ENCODE peak calls at places on chromosome 19, in four cellular contexts. A is HepG2, B is A549, L is K562. E is an unnamed sample.

GRCh38 chr19:10412257-10412977 is 7.9 kb upstream of the PDE4A start:
- DNase-seq in A (no peak), B (no peak), L (no peak), E (no peak)

GRCh38 chr19:33675501-33676124 is 53.9 kb downstream of the CHST8 start:
- DNase-seq in A (no peak), B (no peak), L (no peak), E (no peak)

GRCh38 chr19:56153507-56153906 is 12.4 kb downstream of the ZNF444 start:
- DNase-seq in A (no peak), B (no peak), L (no peak), E (peak; percentile 72)

GRCh38 chr19:377801-378581 is 31.0 kb downstream of the C2CD4C start:
- DNase-seq in A (no peak), B (no peak), L (no peak), E (no peak)

GRCh38 chr19:20038358-20039202 is 725 bp downstream of the ZNF682 start:
- DNase-seq in A (no peak), B (no peak), L (no peak), E (no peak)

GRCh38 chr19:17576758-17577532 is 21.5 kb downstream of the COLGALT1 start:
- DNase-seq in A (no peak), B (peak; percentile 53), L (peak; percentile 98), E (peak; percentile 100)

GRCh38 chr19:7383284-7383683 is 34.5 kb downstream of the ARHGEF18 start:
- DNase-seq in A (no peak), B (no peak), L (no peak), E (no peak)

GRCh38 chr19:4660181-4660791 is 9.9 kb downstream of the MYDGF start:
- DNase-seq in A (peak; percentile 42), B (peak; percentile 39), L (peak; percentile 77), E (peak; percentile 72)

GRCh38 chr19:16367269-16367683 is 42.6 kb downstream of the KLF2 start:
- DNase-seq in A (no peak), B (no peak), L (no peak), E (no peak)

GRCh38 chr19:16001481-16002312 is 52.9 kb downstream of the OR10H4 start:
- DNase-seq in A (peak; percentile 33), B (no peak), L (no peak), E (no peak)

GRCh38 chr19:48491793-48492123 is 19.9 kb downstream of the LMTK3 start:
- DNase-seq in A (no peak), B (no peak), L (peak; percentile 52), E (peak; percentile 93)

GRCh38 chr19:57719901-57720519 is 7.4 kb downstream of the ZNF671 start:
- DNase-seq in A (no peak), B (no peak), L (no peak), E (no peak)

GRCh38 chr19:48400018-48400742 is 6.7 kb downstream of the GRIN2D start:
- DNase-seq in A (peak; percentile 50), B (peak; percentile 80), L (peak; percentile 85), E (peak; percentile 90)

GRCh38 chr19:15288146-15288963 is 44.0 kb downstream of the BRD4 start:
- DNase-seq in A (no peak), B (no peak), L (no peak), E (no peak)

GRCh38 chr19:18665771-18666202 is 17.7 kb upstream of the CRTC1 start:
- DNase-seq in A (no peak), B (no peak), L (no peak), E (no peak)

GRCh38 chr19:56601375-56601774 is 6.3 kb downstream of the ZNF71 start:
- DNase-seq in A (no peak), B (no peak), L (no peak), E (no peak)

GRCh38 chr19:17718467-17718987 is 753 bp upstream of the MAP1S start:
- DNase-seq in A (no peak), B (no peak), L (no peak), E (no peak)

GRCh38 chr19:16366056-16366432 is 41.4 kb downstream of the KLF2 start:
- DNase-seq in A (no peak), B (no peak), L (no peak), E (no peak)

GRCh38 chr19:35267818-35268545 is 780 bp upstream of the USF2 start:
- DNase-seq in A (no peak), B (peak; percentile 99), L (peak; percentile 80), E (peak; percentile 67)
- TF ChIP-seq NR3C1 in A (no peak), B (no peak), L (no peak), E (no peak)

DNA sequence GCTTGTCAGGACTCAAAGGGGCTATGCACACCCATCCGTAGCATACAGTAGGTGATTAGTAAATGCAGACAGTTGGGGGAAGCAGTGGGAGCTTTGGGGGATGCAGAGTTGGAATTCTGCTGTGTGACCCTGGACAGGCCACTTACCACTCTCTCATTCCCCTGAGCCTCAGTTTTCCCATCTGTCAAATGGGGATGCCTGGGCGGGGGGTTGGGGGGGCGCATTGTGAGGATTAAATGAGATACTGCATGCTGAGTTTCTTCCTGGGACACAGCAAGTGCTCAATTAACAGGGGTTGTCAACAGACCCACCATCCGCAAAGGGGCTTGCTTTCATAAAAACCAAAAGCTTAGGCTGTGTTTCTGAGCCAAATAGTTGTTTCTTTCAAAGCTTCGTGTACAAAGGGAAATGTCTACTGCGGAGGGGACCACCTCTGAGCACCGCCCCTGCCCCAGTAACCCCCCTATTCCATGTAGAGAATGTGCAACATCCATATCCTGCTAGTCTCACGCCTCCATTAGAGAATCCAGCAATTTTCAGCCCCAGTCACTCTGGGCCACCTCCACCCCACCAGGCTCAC is 132.4 kb downstream of the IER2 start:
- DNase-seq in A (no peak), B (no peak), L (no peak), E (no peak)
- TF ChIP-seq NR3C1 in A (no peak), B (no peak), L (no peak), E (no peak)

GRCh38 chr19:30881281-30881680 is 468.0 kb downstream of the TSHZ3 start:
- DNase-seq in A (no peak), B (no peak), L (no peak), E (no peak)

GRCh38 chr19:30879225-30879624 is 470.0 kb downstream of the TSHZ3 start:
- DNase-seq in A (no peak), B (no peak), L (no peak), E (no peak)

GRCh38 chr19:30878456-30878855 is 470.8 kb downstream of the TSHZ3 start:
- DNase-seq in A (no peak), B (no peak), L (no peak), E (no peak)

GRCh38 chr19:30880551-30880950 is 468.7 kb downstream of the TSHZ3 start:
- DNase-seq in A (no peak), B (no peak), L (no peak), E (no peak)

DNA sequence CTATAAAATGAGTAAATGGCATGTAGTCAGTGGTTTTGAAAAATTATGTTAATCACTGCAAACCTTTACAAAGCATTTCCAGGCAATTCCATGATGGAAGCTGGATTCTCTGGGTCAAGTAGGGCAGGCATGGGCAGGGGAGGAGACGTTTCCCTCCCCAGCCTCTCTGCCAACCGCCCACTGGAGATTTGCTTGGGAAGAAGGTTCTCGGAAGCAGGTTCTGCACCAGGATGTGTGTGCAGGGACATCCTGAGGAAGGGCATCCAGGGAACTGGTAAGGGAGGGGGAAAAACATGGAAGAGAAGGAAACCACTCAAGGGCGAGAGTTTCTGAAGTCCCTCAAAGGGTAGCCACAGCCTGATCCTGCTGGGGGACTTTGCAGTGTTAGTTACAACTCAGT is 469.1 kb downstream of the TSHZ3 start:
- DNase-seq in A (no peak), B (no peak), L (no peak), E (no peak)
- TF ChIP-seq NR3C1 in A (no peak), B (no peak), L (no peak), E (no peak)

DNA sequence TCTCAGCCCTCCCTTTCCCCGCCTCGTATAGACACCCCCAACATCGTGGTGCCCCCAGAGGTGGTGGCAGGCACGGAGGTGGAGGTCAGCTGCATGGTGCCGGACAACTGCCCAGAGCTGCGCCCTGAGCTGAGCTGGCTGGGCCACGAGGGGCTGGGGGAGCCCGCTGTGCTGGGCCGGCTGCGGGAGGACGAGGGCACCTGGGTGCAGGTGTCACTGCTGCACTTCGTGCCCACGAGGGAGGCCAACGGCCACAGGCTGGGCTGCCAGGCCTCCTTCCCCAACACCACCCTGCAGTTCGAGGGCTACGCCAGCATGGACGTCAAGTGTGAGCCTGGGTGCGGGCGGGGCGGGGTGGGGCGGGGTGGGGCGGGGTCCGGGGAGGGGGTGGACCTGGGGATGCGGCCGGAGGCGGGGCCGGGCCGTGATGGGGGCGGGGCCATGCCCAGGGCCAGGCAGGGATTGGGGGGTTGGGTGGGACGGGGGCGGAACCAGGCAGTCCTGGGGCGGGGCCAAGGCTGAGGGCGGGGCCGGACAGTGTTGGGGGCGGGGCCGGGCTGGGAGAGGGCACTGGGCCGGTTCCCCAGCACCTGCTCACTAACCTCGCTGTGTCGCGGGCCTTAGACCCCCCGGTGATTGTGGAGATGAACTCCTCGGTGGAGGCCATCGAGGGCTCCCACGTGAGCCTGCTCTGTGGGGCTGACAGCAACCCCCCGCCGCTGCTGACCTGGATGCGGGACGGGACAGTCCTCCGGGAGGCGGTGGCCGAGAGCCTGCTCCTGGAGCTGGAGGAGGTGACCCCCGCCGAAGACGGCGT is 7.8 kb downstream of the MAG start:
- DNase-seq in A (no peak), B (no peak), L (peak; percentile 86), E (peak; percentile 74)
- TF ChIP-seq NR3C1 in A (no peak), B (no peak), L (no peak), E (no peak)

DNA sequence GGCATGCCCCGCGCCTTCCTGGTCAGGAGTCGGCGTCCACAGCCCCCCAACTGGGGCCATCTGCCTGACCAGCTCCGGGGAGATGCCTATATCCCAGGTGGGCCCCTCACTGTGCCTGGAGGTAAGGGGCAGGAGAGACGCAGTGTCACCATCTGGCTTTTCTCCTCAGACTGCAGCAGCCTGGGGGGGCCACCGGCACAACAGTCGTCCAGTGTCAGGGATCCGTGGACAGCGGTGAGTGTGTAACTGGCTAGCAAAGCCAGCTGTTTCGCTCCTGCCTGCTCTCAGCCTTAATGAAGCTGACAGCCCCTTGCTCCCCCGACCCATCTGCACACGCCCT is 227 bp downstream of the OVOL3 start:
- DNase-seq in A (no peak), B (no peak), L (no peak), E (no peak)
- TF ChIP-seq NR3C1 in A (no peak), B (no peak), L (no peak), E (no peak)

DNA sequence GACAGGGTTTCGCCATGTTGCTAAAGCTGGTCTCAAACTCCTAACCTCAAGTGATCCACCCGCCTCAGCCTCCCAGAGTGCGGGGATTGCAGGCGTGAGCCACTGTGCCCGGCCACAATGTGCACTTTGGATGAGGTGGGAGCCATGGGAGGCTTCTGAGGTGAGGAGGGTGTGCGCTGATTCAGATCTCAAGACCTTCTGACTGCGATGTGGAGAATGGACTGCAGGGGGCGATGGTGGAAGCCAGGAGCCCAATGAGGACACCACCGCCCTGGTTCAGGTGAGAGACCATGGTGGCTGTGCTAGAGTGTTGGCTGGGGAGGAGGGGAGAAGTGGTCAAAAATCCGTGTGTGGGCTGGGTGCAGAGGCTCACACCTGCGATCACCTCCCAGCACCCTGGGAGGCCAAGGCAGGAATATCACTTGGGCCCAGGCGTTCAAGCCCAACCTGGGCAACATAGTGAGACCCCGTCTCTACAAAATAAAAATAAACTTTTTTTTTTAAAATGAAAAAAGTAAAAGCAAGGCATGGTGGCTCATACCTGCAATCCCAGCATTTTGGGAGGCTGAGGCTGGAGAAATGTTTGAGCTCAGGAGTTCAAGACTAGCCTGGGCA is 5.6 kb downstream of the INAFM1 start:
- DNase-seq in A (peak; percentile 42), B (peak; percentile 49), L (peak; percentile 79), E (peak; percentile 87)
- TF ChIP-seq NR3C1 in A (no peak), B (no peak), L (no peak), E (no peak)

E was measured in WTC11.